ENCODE peak calls at places on chromosome 14, in ten cellular contexts. One of them, this sample, is unnamed.

GRCh38 chr14:61505815-61506809 is 184.7 kb downstream of the PRKCH start:
- DNase-seq in tibial artery: no peak
- DNase-seq in upper lobe of right lung: no peak
- DNase-seq in AG09309: peak; percentile 94
- DNase-seq in HFF-Myc: no peak
- DNase-seq in cardiac fibroblast: no peak
- DNase-seq in heart right ventricle: no peak
- DNase-seq in AG04449: no peak
- DNase-seq in bronchial epithelial cell: no peak
- DNase-seq in K562: no peak
- DNase-seq in this sample: no peak

GRCh38 chr14:49770212-49770817 is 2.4 kb downstream of the KLHDC2 start:
- DNase-seq in tibial artery: no peak
- DNase-seq in upper lobe of right lung: no peak
- DNase-seq in AG09309: no peak
- DNase-seq in HFF-Myc: no peak
- DNase-seq in cardiac fibroblast: peak; percentile 41
- DNase-seq in heart right ventricle: no peak
- DNase-seq in AG04449: no peak
- DNase-seq in bronchial epithelial cell: peak; percentile 15
- DNase-seq in K562: no peak
- DNase-seq in this sample: no peak

GRCh38 chr14:76872796-76873432 is 46.7 kb downstream of the LRRC74A start:
- DNase-seq in tibial artery: no peak
- DNase-seq in upper lobe of right lung: peak; percentile 71
- DNase-seq in AG09309: no peak
- DNase-seq in HFF-Myc: no peak
- DNase-seq in cardiac fibroblast: peak; percentile 58
- DNase-seq in heart right ventricle: peak; percentile 42
- DNase-seq in AG04449: no peak
- DNase-seq in bronchial epithelial cell: peak; percentile 19
- DNase-seq in K562: peak; percentile 54
- DNase-seq in this sample: no peak

GRCh38 chr14:59028476-59029202 is 159.8 kb upstream of the DAAM1 start:
- DNase-seq in tibial artery: no peak
- DNase-seq in upper lobe of right lung: no peak
- DNase-seq in AG09309: peak; percentile 93
- DNase-seq in HFF-Myc: peak; percentile 97
- DNase-seq in cardiac fibroblast: peak; percentile 88
- DNase-seq in heart right ventricle: peak; percentile 41
- DNase-seq in AG04449: peak; percentile 87
- DNase-seq in bronchial epithelial cell: peak; percentile 52
- DNase-seq in K562: peak; percentile 25
- DNase-seq in this sample: peak; percentile 11

GRCh38 chr14:87615822-87616679 is 376.9 kb downstream of the GALC start:
- DNase-seq in tibial artery: no peak
- DNase-seq in upper lobe of right lung: no peak
- DNase-seq in AG09309: no peak
- DNase-seq in HFF-Myc: no peak
- DNase-seq in cardiac fibroblast: peak; percentile 42
- DNase-seq in heart right ventricle: peak; percentile 15
- DNase-seq in AG04449: no peak
- DNase-seq in bronchial epithelial cell: peak; percentile 45
- DNase-seq in K562: peak; percentile 35
- DNase-seq in this sample: no peak

GRCh38 chr14:70816525-70816924 is 7.2 kb upstream of the MAP3K9 start:
- DNase-seq in tibial artery: no peak
- DNase-seq in upper lobe of right lung: no peak
- DNase-seq in AG09309: no peak
- DNase-seq in HFF-Myc: no peak
- DNase-seq in cardiac fibroblast: no peak
- DNase-seq in heart right ventricle: no peak
- DNase-seq in AG04449: no peak
- DNase-seq in bronchial epithelial cell: no peak
- DNase-seq in K562: no peak
- DNase-seq in this sample: no peak

GRCh38 chr14:38207342-38207741 is 362 bp upstream of the SSTR1 start:
- DNase-seq in tibial artery: no peak
- DNase-seq in upper lobe of right lung: no peak
- DNase-seq in AG09309: no peak
- DNase-seq in HFF-Myc: no peak
- DNase-seq in cardiac fibroblast: no peak
- DNase-seq in heart right ventricle: no peak
- DNase-seq in AG04449: no peak
- DNase-seq in bronchial epithelial cell: no peak
- DNase-seq in K562: no peak
- DNase-seq in this sample: no peak

GRCh38 chr14:59190372-59190771 is 1.9 kb downstream of the DAAM1 start:
- DNase-seq in tibial artery: no peak
- DNase-seq in upper lobe of right lung: no peak
- DNase-seq in AG09309: no peak
- DNase-seq in HFF-Myc: no peak
- DNase-seq in cardiac fibroblast: no peak
- DNase-seq in heart right ventricle: no peak
- DNase-seq in AG04449: no peak
- DNase-seq in bronchial epithelial cell: no peak
- DNase-seq in K562: no peak
- DNase-seq in this sample: no peak

GRCh38 chr14:96130854-96131253 is 73.8 kb upstream of the BDKRB2 start:
- DNase-seq in tibial artery: no peak
- DNase-seq in upper lobe of right lung: no peak
- DNase-seq in AG09309: no peak
- DNase-seq in HFF-Myc: no peak
- DNase-seq in cardiac fibroblast: peak; percentile 38
- DNase-seq in heart right ventricle: no peak
- DNase-seq in AG04449: no peak
- DNase-seq in bronchial epithelial cell: peak; percentile 68
- DNase-seq in K562: no peak
- DNase-seq in this sample: no peak

GRCh38 chr14:34053666-34054065 is 102.8 kb upstream of the EGLN3 start:
- DNase-seq in tibial artery: no peak
- DNase-seq in upper lobe of right lung: no peak
- DNase-seq in AG09309: no peak
- DNase-seq in HFF-Myc: peak; percentile 63
- DNase-seq in cardiac fibroblast: peak; percentile 18
- DNase-seq in heart right ventricle: no peak
- DNase-seq in AG04449: no peak
- DNase-seq in bronchial epithelial cell: no peak
- DNase-seq in K562: no peak
- DNase-seq in this sample: no peak

GRCh38 chr14:91866061-91866460 is 1.3 kb downstream of the TC2N start:
- DNase-seq in tibial artery: no peak
- DNase-seq in upper lobe of right lung: no peak
- DNase-seq in AG09309: peak; percentile 23
- DNase-seq in HFF-Myc: no peak
- DNase-seq in cardiac fibroblast: peak; percentile 38
- DNase-seq in heart right ventricle: no peak
- DNase-seq in AG04449: no peak
- DNase-seq in bronchial epithelial cell: no peak
- DNase-seq in K562: no peak
- DNase-seq in this sample: no peak

GRCh38 chr14:91876492-91876891 is 9.2 kb upstream of the TC2N start:
- DNase-seq in tibial artery: peak; percentile 19
- DNase-seq in upper lobe of right lung: no peak
- DNase-seq in AG09309: no peak
- DNase-seq in HFF-Myc: no peak
- DNase-seq in cardiac fibroblast: no peak
- DNase-seq in heart right ventricle: no peak
- DNase-seq in AG04449: no peak
- DNase-seq in bronchial epithelial cell: no peak
- DNase-seq in K562: no peak
- DNase-seq in this sample: no peak

DNA sequence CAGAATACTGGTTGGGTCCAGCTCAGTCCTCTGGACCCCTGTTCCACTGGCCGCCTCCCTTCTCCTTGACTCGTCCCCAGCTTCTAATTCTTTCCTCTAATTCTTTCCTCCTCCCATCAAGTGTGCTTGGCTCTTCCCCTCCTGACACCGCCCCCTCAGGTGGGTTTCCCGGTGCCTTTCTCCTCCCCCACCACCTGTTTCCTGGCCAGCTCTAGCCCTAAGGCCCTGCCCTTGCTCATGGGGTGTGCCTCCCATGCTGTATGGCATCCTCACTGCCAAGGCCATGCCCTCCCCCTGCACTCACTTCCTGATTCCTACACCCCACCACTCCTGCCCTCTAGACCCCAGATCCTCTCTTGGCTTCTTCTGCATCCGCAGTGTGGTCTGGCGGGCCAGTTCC is 12.1 kb upstream of the EML1 start:
- DNase-seq in tibial artery: no peak
- DNase-seq in upper lobe of right lung: no peak
- DNase-seq in AG09309: no peak
- DNase-seq in HFF-Myc: no peak
- DNase-seq in cardiac fibroblast: no peak
- DNase-seq in heart right ventricle: no peak
- DNase-seq in AG04449: no peak
- DNase-seq in bronchial epithelial cell: no peak
- DNase-seq in K562: no peak
- DNase-seq in this sample: no peak
- TF ChIP-seq CTCF in tibial artery: no peak
- TF ChIP-seq CTCF in upper lobe of right lung: no peak
- TF ChIP-seq CTCF in AG09309: no peak
- TF ChIP-seq CTCF in HFF-Myc: no peak
- TF ChIP-seq CTCF in cardiac fibroblast: no peak
- TF ChIP-seq CTCF in heart right ventricle: no peak
- TF ChIP-seq CTCF in AG04449: no peak
- TF ChIP-seq CTCF in bronchial epithelial cell: no peak
- TF ChIP-seq CTCF in K562: no peak
- TF ChIP-seq CTCF in this sample: no peak

GRCh38 chr14:55133416-55133815 is 4.4 kb downstream of the LGALS3 start:
- DNase-seq in tibial artery: no peak
- DNase-seq in upper lobe of right lung: no peak
- DNase-seq in AG09309: no peak
- DNase-seq in HFF-Myc: no peak
- DNase-seq in cardiac fibroblast: no peak
- DNase-seq in heart right ventricle: no peak
- DNase-seq in AG04449: no peak
- DNase-seq in bronchial epithelial cell: no peak
- DNase-seq in K562: no peak
- DNase-seq in this sample: no peak
- TF ChIP-seq CTCF in tibial artery: peak; percentile 24
- TF ChIP-seq CTCF in upper lobe of right lung: peak; percentile 25
- TF ChIP-seq CTCF in AG09309: peak; percentile 26
- TF ChIP-seq CTCF in HFF-Myc: no peak
- TF ChIP-seq CTCF in cardiac fibroblast: no peak
- TF ChIP-seq CTCF in heart right ventricle: peak; percentile 34
- TF ChIP-seq CTCF in AG04449: peak; percentile 33
- TF ChIP-seq CTCF in bronchial epithelial cell: no peak
- TF ChIP-seq CTCF in K562: no peak
- TF ChIP-seq CTCF in this sample: no peak

DNA sequence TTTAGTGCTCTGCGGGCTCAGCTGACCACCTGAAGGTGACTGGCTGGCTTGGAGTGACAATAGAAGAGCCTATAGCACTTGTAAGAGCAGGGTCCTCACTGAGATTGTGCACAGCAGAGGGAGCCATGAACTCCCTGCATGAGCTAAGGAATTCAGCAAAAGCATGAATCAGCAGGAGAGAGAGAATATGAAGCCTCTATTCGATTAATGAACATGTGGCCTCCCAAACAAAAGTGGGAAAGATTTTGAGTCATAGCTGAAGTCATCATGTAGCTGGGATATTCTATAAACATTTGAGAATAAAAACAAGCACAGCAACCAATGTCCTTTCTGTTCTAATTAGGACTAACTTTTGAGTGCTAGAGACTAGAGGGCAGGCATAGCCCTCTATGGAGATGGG is 626.6 kb downstream of the DIO2 start:
- DNase-seq in tibial artery: no peak
- DNase-seq in upper lobe of right lung: no peak
- DNase-seq in AG09309: peak; percentile 71
- DNase-seq in HFF-Myc: peak; percentile 85
- DNase-seq in cardiac fibroblast: peak; percentile 92
- DNase-seq in heart right ventricle: no peak
- DNase-seq in AG04449: peak; percentile 86
- DNase-seq in bronchial epithelial cell: peak; percentile 90
- DNase-seq in K562: no peak
- DNase-seq in this sample: no peak
- TF ChIP-seq CTCF in tibial artery: no peak
- TF ChIP-seq CTCF in upper lobe of right lung: no peak
- TF ChIP-seq CTCF in AG09309: peak; percentile 66
- TF ChIP-seq CTCF in HFF-Myc: peak; percentile 55
- TF ChIP-seq CTCF in cardiac fibroblast: peak; percentile 25
- TF ChIP-seq CTCF in heart right ventricle: no peak
- TF ChIP-seq CTCF in AG04449: peak; percentile 51
- TF ChIP-seq CTCF in bronchial epithelial cell: peak; percentile 16
- TF ChIP-seq CTCF in K562: no peak
- TF ChIP-seq CTCF in this sample: no peak

GRCh38 chr14:103404032-103404918 is 19.1 kb downstream of the MARK3 start:
- DNase-seq in tibial artery: no peak
- DNase-seq in upper lobe of right lung: no peak
- DNase-seq in AG09309: no peak
- DNase-seq in HFF-Myc: no peak
- DNase-seq in cardiac fibroblast: peak; percentile 52
- DNase-seq in heart right ventricle: no peak
- DNase-seq in AG04449: no peak
- DNase-seq in bronchial epithelial cell: no peak
- DNase-seq in K562: no peak
- DNase-seq in this sample: no peak
- TF ChIP-seq CTCF in tibial artery: no peak
- TF ChIP-seq CTCF in upper lobe of right lung: no peak
- TF ChIP-seq CTCF in AG09309: no peak
- TF ChIP-seq CTCF in HFF-Myc: no peak
- TF ChIP-seq CTCF in cardiac fibroblast: no peak
- TF ChIP-seq CTCF in heart right ventricle: no peak
- TF ChIP-seq CTCF in AG04449: no peak
- TF ChIP-seq CTCF in bronchial epithelial cell: no peak
- TF ChIP-seq CTCF in K562: no peak
- TF ChIP-seq CTCF in this sample: no peak

DNA sequence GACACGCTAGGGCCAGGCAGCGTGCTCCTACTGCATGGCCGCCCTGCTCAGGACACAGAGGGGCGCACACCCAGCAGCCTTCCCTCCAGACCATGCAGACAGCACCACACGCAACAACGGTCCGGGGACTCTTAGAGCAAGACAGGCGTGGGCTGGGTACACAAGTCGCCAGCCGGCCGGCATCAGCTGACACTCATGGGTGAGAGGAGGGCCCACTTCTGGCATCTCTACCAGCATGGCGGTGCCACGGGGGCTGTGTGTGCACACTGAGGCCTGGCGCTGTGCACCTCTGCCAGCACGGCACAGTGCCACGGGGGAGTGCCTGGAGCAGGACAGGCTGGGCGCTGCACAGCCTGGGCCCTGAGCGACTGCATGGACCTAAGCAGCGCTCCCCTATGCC is 6.7 kb upstream of the BTBD6 start:
- DNase-seq in tibial artery: no peak
- DNase-seq in upper lobe of right lung: peak; percentile 55
- DNase-seq in AG09309: no peak
- DNase-seq in HFF-Myc: no peak
- DNase-seq in cardiac fibroblast: no peak
- DNase-seq in heart right ventricle: no peak
- DNase-seq in AG04449: no peak
- DNase-seq in bronchial epithelial cell: no peak
- DNase-seq in K562: no peak
- DNase-seq in this sample: no peak
- TF ChIP-seq CTCF in tibial artery: no peak
- TF ChIP-seq CTCF in upper lobe of right lung: no peak
- TF ChIP-seq CTCF in AG09309: no peak
- TF ChIP-seq CTCF in HFF-Myc: no peak
- TF ChIP-seq CTCF in cardiac fibroblast: no peak
- TF ChIP-seq CTCF in heart right ventricle: no peak
- TF ChIP-seq CTCF in AG04449: no peak
- TF ChIP-seq CTCF in bronchial epithelial cell: no peak
- TF ChIP-seq CTCF in K562: no peak
- TF ChIP-seq CTCF in this sample: no peak

This sample was measured in GM06990.